ENCODE peak calls at places on chromosomes 11 and 22, in seven cellular contexts. R, W, I, P, X, F and T are unnamed samples.

GRCh38 chr11:114171257-114172054 is 111.9 kb downstream of the ZBTB16 start:
- DNase-seq in X (peak), I (no peak), W (no peak), P (peak), F (peak), R (no peak), T (no peak)

GRCh38 chr11:126978155-126978554 is 22.4 kb downstream of the KIRREL3 start:
- DNase-seq in X (no peak), W (no peak), F (no peak), P (no peak), I (no peak), R (no peak), T (no peak)

GRCh38 chr11:47466201-47466600 is 17.3 kb upstream of the RAPSN start:
- DNase-seq in F (no peak), W (no peak), R (no peak), X (peak), I (no peak), P (no peak), T (no peak)

GRCh38 chr11:116193321-116194114 is 579.3 kb downstream of the BUD13 start:
- DNase-seq in R (no peak), F (no peak), W (peak), I (no peak), P (peak), X (peak), T (no peak)

GRCh38 chr11:28146123-28146751 is 38.0 kb downstream of the METTL15 start:
- DNase-seq in P (no peak), W (no peak), F (no peak), X (peak), R (no peak), I (peak), T (no peak)

GRCh38 chr11:723120-723883 is 17.3 kb downstream of the EPS8L2 start:
- DNase-seq in F (no peak), R (no peak), P (peak), I (no peak), W (no peak), X (peak), T (no peak)

GRCh38 chr11:72702096-72702495 is 27.9 kb upstream of the PDE2A start:
- DNase-seq in W (no peak), F (no peak), X (no peak), I (no peak), P (no peak), R (no peak), T (no peak)

GRCh38 chr22:41417622-41418390 is 28.8 kb downstream of the TOB2 start:
- DNase-seq in R (no peak), P (peak), I (no peak), W (no peak), F (peak), X (peak), T (no peak)

GRCh38 chr11:34890812-34891211 is 25.4 kb downstream of the APIP start:
- DNase-seq in W (no peak), R (no peak), P (no peak), F (no peak), I (peak), X (peak), T (no peak)

GRCh38 chr11:29256580-29256979 is 760.2 kb downstream of the KCNA4 start:
- DNase-seq in R (no peak), W (no peak), F (no peak), P (no peak), I (no peak), X (no peak), T (no peak)

GRCh38 chr11:26649884-26650283 is 72.0 kb downstream of the SLC5A12 start:
- DNase-seq in W (peak), X (peak), I (peak), P (peak), R (no peak), F (no peak), T (no peak)

GRCh38 chr11:110433393-110434333 is 3.9 kb downstream of the FDX1 start:
- DNase-seq in R (no peak), W (no peak), X (peak), F (no peak), P (no peak), I (no peak), T (no peak)

GRCh38 chr11:128472128-128473110 is 114.9 kb downstream of the ETS1 start:
- DNase-seq in F (no peak), X (peak), R (no peak), I (no peak), W (no peak), P (no peak), T (no peak)

GRCh38 chr22:31400023-31400397 is 606 bp downstream of the DRG1 start:
- DNase-seq in P (peak), R (no peak), F (no peak), I (no peak), W (no peak), X (peak), T (no peak)

GRCh38 chr11:119671561-119672015 is 57.4 kb downstream of the NECTIN1 start:
- DNase-seq in X (peak), W (no peak), F (no peak), P (no peak), R (no peak), I (no peak), T (no peak)

GRCh38 chr22:38927033-38927789 is 30.2 kb upstream of the APOBEC3A start:
- DNase-seq in R (no peak), W (peak), X (peak), P (peak), F (peak), I (peak), T (peak)
- TF ChIP-seq CTCF in R (peak), W (peak), X (peak), P (peak), F (peak), I (peak), T (no peak)

GRCh38 chr11:15816996-15817395 is 539.4 kb downstream of the SOX6 start:
- DNase-seq in F (no peak), W (no peak), X (peak), P (no peak), R (no peak), I (no peak), T (no peak)

GRCh38 chr11:15816270-15816871 is 540.0 kb downstream of the SOX6 start:
- DNase-seq in P (peak), W (no peak), F (peak), R (no peak), X (peak), I (no peak), T (no peak)

GRCh38 chr11:15821471-15821870 is 534.9 kb downstream of the SOX6 start:
- DNase-seq in X (peak), W (no peak), P (no peak), R (no peak), I (no peak), F (no peak), T (no peak)

GRCh38 chr11:15818132-15818842 is 538.1 kb downstream of the SOX6 start:
- DNase-seq in W (no peak), I (no peak), P (peak), R (no peak), F (no peak), X (no peak), T (no peak)

GRCh38 chr11:15819679-15820286 is 536.6 kb downstream of the SOX6 start:
- DNase-seq in I (peak), X (peak), W (peak), R (no peak), P (peak), F (peak), T (no peak)
- TF ChIP-seq CTCF in I (peak), X (peak), W (peak), R (peak), P (peak), F (peak), T (no peak)

DNA sequence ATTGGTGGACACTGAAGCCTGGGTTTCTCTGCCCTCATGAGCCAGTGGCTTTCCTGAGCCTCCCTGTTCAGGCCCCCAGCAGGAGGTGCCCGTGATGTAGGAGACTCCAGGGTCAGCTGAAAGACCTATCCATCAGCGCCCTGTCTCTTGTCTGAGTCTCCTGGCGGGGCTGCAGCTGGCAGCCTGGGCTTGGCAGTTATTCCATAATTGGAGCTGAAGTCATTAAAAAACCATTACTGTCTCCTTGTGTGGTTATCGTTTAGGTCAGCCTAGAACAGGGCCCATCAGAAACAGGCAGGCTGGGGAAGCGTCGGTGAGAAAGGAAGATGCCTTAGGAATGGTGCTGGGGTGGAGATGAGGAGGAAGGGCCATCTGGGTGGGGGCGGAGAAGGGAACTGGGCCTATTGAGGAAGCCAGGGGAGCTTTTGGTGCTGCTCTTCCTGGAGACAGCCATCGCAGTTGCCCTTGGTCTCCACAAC is 5.0 kb downstream of the TUB start:
- DNase-seq in F (no peak), R (peak), I (no peak), X (no peak), P (no peak), W (no peak), T (no peak)
- TF ChIP-seq CTCF in F (no peak), R (no peak), I (no peak), X (no peak), P (no peak), W (no peak), T (no peak)

DNA sequence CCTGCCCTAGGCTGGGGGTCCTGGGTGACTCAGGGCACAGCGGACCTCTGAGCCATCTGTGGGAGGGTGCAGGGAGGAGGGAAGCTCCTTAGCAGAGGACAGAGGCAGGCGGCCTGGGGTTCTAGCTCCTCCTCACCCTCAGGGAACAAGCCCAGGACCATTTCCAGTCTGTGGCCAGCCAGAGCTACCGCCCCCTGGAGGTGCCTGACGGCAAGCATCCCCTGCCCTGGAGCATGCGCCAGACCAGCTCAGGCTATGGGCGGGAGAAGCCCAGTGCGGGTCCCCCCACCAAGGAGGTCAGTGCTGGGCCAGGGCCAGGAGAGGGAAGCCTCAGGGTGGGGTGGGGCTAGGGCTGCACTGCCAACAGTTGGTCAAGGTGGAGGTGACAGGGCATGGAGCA is 26.0 kb upstream of the LRRC10B start:
- DNase-seq in W (peak), I (no peak), X (no peak), P (no peak), F (no peak), R (no peak), T (no peak)
- TF ChIP-seq CTCF in W (peak), I (peak), X (peak), P (no peak), F (no peak), R (peak), T (no peak)

GRCh38 chr11:91489989-91490388 is 734.6 kb upstream of the FAT3 start:
- DNase-seq in W (no peak), R (no peak), P (no peak), I (no peak), X (no peak), F (no peak), T (no peak)

GRCh38 chr11:91497847-91498246 is 726.8 kb upstream of the FAT3 start:
- DNase-seq in P (no peak), X (no peak), R (no peak), I (no peak), F (no peak), W (no peak), T (no peak)

DNA sequence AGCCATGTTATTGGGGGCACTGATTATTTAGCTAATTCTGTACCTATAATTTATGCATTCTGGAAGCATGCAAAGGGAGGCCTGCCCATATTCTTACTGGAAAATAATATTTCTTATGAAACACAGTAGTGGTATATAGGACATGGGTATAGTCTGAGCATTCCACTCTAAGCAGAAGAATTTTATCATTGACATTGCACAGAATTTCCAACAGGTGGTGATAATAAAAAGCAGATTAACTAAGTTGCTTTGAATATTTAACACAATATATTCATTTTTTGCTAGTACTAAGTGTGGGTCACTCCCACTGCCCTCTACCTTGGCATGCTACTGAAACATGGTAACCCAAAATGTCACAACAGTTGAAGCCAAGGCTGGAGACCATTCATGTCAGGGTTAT is 728.8 kb upstream of the FAT3 start:
- DNase-seq in W (no peak), F (no peak), X (no peak), I (no peak), R (no peak), P (no peak), T (no peak)
- TF ChIP-seq CTCF in W (no peak), F (no peak), X (no peak), I (no peak), R (peak), P (no peak), T (no peak)

DNA sequence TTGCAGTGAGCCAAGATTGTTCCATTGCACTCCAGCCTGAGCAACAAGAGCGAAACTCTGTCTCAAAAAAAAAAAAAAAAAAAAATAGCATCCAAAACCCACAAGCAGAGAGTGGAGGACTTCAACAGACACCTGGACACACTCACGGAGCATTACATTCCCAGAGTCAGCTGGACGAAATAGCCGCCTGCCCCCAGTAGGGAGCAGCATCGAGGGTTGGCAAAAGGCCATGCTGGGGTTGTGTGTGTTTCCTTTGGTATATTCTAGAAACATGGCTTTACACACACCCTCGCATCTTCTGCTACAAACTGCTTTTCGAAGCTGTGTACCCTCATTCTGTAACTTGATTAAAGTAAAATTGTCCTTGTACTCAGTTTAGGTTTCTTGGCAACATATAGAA is 5.3 kb downstream of the ADA2 start:
- DNase-seq in P (peak), I (peak), X (peak), R (no peak), F (no peak), W (peak), T (no peak)
- TF ChIP-seq CTCF in P (peak), I (peak), X (peak), R (peak), F (no peak), W (peak), T (no peak)

GRCh38 chr11:6613496-6613895 is 1.5 kb upstream of the TAF10 start:
- DNase-seq in F (no peak), X (no peak), P (no peak), W (no peak), I (no peak), R (no peak), T (no peak)

GRCh38 chr11:6611092-6612007 is 666 bp downstream of the TAF10 start:
- DNase-seq in P (peak), W (no peak), I (no peak), F (peak), R (peak), X (peak), T (peak)

GRCh38 chr11:6614446-6614845 is 2.4 kb upstream of the TAF10 start:
- DNase-seq in W (no peak), X (no peak), I (no peak), R (no peak), F (no peak), P (no peak), T (no peak)

GRCh38 chr11:6612008-6612815 is at the start of gene TAF10:
- DNase-seq in I (peak), P (peak), X (peak), R (peak), F (peak), W (peak), T (peak)

DNA sequence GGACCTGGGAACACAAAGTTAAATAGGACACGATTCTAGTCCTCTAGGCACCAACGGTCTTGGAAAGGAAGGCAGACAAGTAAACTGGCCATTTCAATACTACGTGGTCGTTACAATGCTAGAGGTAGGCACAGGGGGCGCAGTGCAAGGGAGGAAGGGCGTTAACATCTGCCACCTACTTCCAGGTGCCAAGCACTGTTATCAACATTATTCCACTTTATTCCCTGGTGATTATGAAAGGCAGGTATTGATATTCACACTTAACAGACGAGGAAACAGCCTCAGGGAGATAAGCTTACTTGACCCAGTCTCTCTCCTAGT is 760 bp upstream of the TAF10 start:
- DNase-seq in F (peak), R (no peak), P (peak), X (no peak), W (peak), I (peak), T (no peak)
- TF ChIP-seq CTCF in F (peak), R (peak), P (peak), X (peak), W (peak), I (peak), T (no peak)